ENCODE peak calls at places on chromosome 2, in nine cellular contexts. M is lower lobe of right lung, V is neuronal stem cell, H is breast epithelium, P is OCI-LY7, G is trophoblast cell, I is heart left ventricle, R is body of pancreas, O is foreskin fibroblast. C is an unnamed sample.
A peak's percentile ranks its signal among the peaks of the same experiment; 100 is the strongest.

GRCh38 chr2:188788621-188789020 is 185.6 kb upstream of the COL3A1 start:
- DNase-seq in M (no peak), V (no peak), H (peak; percentile 34), P (no peak), G (no peak), I (peak; percentile 74), R (peak; percentile 65), O (peak; percentile 82), C (peak; percentile 95)

GRCh38 chr2:20447437-20448245 is 767 bp downstream of the RHOB start:
- DNase-seq in M (peak; percentile 75), V (peak; percentile 44), H (peak; percentile 57), P (no peak), G (no peak), I (peak; percentile 61), R (peak; percentile 65), O (no peak), C (peak; percentile 59)

GRCh38 chr2:172865422-172865821 is 129.8 kb downstream of the RAPGEF4 start:
- DNase-seq in M (no peak), V (no peak), H (no peak), P (no peak), G (peak; percentile 5), I (no peak), R (no peak), O (no peak), C (peak; percentile 13)

GRCh38 chr2:159846564-159846963 is 48.6 kb upstream of the CD302 start:
- DNase-seq in M (no peak), V (no peak), H (no peak), P (no peak), G (no peak), I (no peak), R (no peak), O (no peak), C (no peak)

GRCh38 chr2:98815795-98816194 is 84.9 kb upstream of the MGAT4A start:
- DNase-seq in M (no peak), V (no peak), H (no peak), P (no peak), G (no peak), I (no peak), R (no peak), O (no peak), C (no peak)

GRCh38 chr2:109125595-109126500 is 3.2 kb upstream of the SH3RF3 start:
- DNase-seq in M (no peak), V (no peak), H (no peak), P (no peak), G (no peak), I (no peak), R (no peak), O (peak; percentile 86), C (peak; percentile 86)

GRCh38 chr2:214477305-214477704 is 66.5 kb downstream of the VWC2L start:
- DNase-seq in M (no peak), V (no peak), H (no peak), P (no peak), G (no peak), I (no peak), R (no peak), O (no peak), C (no peak)

GRCh38 chr2:150159300-150159699 is 328.2 kb downstream of the RND3 start:
- DNase-seq in M (no peak), V (no peak), H (no peak), P (no peak), G (no peak), I (no peak), R (no peak), O (no peak), C (no peak)

GRCh38 chr2:28034696-28035095 is 144.2 kb downstream of the BABAM2 start:
- DNase-seq in M (no peak), V (no peak), H (no peak), P (no peak), G (peak; percentile 5), I (no peak), R (no peak), O (no peak), C (no peak)

GRCh38 chr2:29317077-29317517 is 201.9 kb downstream of the CLIP4 start:
- DNase-seq in M (no peak), V (no peak), H (no peak), P (no peak), G (no peak), I (no peak), R (peak; percentile 55), O (peak; percentile 7), C (peak; percentile 76)

GRCh38 chr2:103448416-103448815 is 686.6 kb downstream of the TMEM182 start:
- DNase-seq in M (no peak), V (no peak), H (no peak), P (no peak), G (no peak), I (no peak), R (no peak), O (no peak), C (no peak)

GRCh38 chr2:176283268-176283667 is 14.0 kb downstream of the MTX2 start:
- DNase-seq in M (no peak), V (no peak), H (no peak), P (no peak), G (no peak), I (no peak), R (no peak), O (no peak), C (peak; percentile 60)

GRCh38 chr2:15949126-15949525 is 8.8 kb downstream of the MYCN start:
- DNase-seq in M (no peak), V (no peak), H (no peak), P (no peak), G (no peak), I (no peak), R (no peak), O (no peak), C (no peak)

GRCh38 chr2:177610813-177611212 is 218.2 kb downstream of the AGPS start:
- DNase-seq in M (no peak), V (no peak), H (no peak), P (no peak), G (no peak), I (no peak), R (no peak), O (no peak), C (no peak)

GRCh38 chr2:177603734-177604133 is 211.2 kb downstream of the AGPS start:
- DNase-seq in M (no peak), V (no peak), H (no peak), P (no peak), G (no peak), I (no peak), R (no peak), O (no peak), C (no peak)

GRCh38 chr2:177604291-177605065 is 211.9 kb downstream of the AGPS start:
- DNase-seq in M (no peak), V (peak; percentile 44), H (no peak), P (peak; percentile 35), G (no peak), I (peak; percentile 13), R (peak; percentile 22), O (peak; percentile 61), C (peak; percentile 82)

GRCh38 chr2:177602611-177603164 is 210.1 kb downstream of the AGPS start:
- DNase-seq in M (no peak), V (no peak), H (no peak), P (no peak), G (no peak), I (no peak), R (no peak), O (no peak), C (no peak)

DNA sequence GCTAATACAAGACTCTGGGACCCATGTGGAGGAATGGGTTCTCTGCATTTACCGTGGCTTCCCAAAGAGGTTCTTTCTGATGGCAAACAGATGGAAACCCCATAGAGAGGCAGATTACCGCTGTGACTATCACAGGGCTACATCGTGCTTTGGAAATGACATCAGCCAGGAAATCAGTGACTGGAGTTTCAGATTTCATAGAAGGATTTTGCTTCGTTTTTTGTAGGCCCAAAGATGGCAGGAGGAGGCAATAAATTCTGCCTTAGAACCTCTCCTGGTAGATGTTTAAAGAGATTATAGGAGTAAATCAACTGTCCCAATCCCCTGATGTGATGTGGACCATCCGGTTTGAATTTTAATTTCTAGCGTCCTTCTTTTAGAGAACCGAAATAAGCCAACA is 214.1 kb downstream of the AGPS start:
- DNase-seq in M (no peak), V (no peak), H (no peak), P (no peak), G (no peak), I (no peak), R (no peak), O (peak; percentile 37), C (no peak)
- H3K4me3 ChIP-seq in M (no peak overlapping the region), V (no peak overlapping the region), H (no peak overlapping the region), P (no peak overlapping the region), G (no peak overlapping the region), I (no peak overlapping the region), R (no peak overlapping the region), O (no peak overlapping the region), C (no peak overlapping the region)

DNA sequence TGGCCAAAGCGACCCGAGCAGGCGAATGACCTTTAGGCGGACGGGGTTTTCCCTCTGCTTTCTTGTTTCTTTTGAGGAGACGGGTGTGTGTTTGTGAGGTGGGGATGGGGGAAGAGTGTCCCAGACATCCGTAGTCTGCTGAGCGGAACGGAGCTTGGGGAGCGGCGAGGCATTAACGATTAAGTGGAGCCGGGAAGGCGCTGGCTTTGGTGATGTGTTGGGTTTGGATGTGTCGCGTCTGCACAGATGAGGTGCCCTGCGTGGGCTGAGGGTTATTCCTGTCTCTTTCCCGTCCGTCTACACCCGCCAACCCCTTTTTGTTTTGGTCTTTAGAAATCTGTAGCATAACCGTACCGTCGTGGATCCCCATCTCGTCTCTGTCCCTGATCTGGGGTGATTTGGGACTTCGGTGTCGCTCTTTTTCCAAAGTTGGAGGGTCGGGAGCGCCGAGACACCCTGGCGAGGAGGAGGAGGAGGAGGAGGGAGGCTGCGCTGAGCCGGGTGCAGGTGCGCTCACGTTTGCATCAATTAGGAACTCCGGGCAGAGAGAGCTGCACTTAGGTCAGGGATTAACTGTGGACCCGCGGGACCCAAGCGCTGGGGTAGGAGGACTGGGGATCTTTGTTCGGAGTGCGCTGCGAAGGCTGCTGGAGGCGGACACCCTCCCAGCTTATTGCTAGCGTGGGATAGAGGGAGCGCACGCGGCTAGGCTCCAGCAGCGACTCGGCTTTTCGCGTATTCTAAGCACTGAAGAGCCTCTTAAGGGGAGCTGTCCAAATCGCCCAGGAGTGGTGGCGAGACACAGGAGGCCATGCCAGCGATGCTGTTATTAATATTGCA is 720.2 kb downstream of the DPP10 start:
- DNase-seq in M (no peak), V (peak; percentile 20), H (no peak), P (no peak), G (peak; percentile 20), I (no peak), R (no peak), O (no peak), C (no peak)
- H3K4me3 ChIP-seq in M (peak overlapping the region; percentile 43), V (peak overlapping the region; percentile 91), H (peak overlapping the region; percentile 45), P (no peak overlapping the region), G (peak overlapping the region; percentile 76), I (no peak overlapping the region), R (no peak overlapping the region), O (no peak overlapping the region), C (no peak overlapping the region)

DNA sequence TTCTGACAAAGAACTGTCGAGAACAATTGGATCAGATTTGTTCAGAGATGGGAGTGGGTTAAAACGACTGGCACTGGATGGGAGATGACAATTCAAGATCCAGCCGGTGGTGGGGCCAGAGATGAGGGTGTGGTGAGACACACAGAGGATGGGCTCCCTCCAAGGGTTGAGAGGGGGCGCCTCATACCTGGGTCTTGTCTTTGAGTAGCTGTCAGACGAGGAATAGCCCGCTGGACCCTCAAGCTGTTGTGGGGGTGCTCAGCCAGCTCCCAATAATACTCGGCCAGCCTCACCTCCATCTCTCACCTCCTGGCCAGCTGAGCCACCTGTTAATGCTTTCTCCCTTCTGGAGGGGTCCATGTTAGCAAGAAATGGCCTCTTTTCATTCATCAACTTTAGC is 14.0 kb downstream of the INPP5D start:
- DNase-seq in M (no peak), V (no peak), H (no peak), P (peak; percentile 55), G (no peak), I (no peak), R (no peak), O (no peak), C (no peak)
- H3K4me3 ChIP-seq in M (no peak overlapping the region), V (no peak overlapping the region), H (no peak overlapping the region), P (peak overlapping the region; percentile 56), G (no peak overlapping the region), I (no peak overlapping the region), R (no peak overlapping the region), O (no peak overlapping the region), C (no peak overlapping the region)

GRCh38 chr2:101124684-101125366 is 26.4 kb downstream of the TBC1D8 start:
- DNase-seq in M (peak; percentile 59), V (no peak), H (no peak), P (no peak), G (peak; percentile 99), I (peak; percentile 62), R (peak; percentile 75), O (peak; percentile 99), C (peak; percentile 86)
- H3K4me3 ChIP-seq in M (no peak overlapping the region), V (no peak overlapping the region), H (no peak overlapping the region), P (no peak overlapping the region), G (no peak overlapping the region), I (peak overlapping the region; percentile 35), R (no peak overlapping the region), O (peak overlapping the region; percentile 4), C (peak overlapping the region; percentile 1)

C was measured in fibroblast of pulmonary artery.